ENCODE peak calls at places on chromosomes 11 and 22, in ten cellular contexts. I is fibroblast of pulmonary artery, D is ovary, B is NCI-H1436 treated with DMSO at 0.1 percent for 48 hours, Y is non-pigmented ciliary epithelial cell, A is A172, Q is upper lobe of right lung, S is GM12878, O is NCI-H2081, V is GM20000. C is an unnamed sample.

GRCh38 chr11:114077482-114078305 is 18.2 kb downstream of the ZBTB16 start:
- DNase-seq in I (no peak), D (no peak), B (no peak), Y (no peak), A (no peak), Q (no peak), S (no peak), O (no peak), V (no peak), C (peak)

GRCh38 chr11:30876656-30877371 is 290.7 kb upstream of the MPPED2 start:
- DNase-seq in I (peak), D (no peak), B (no peak), Y (no peak), A (no peak), Q (no peak), S (no peak), O (peak), V (no peak), C (no peak)

GRCh38 chr11:62444835-62445234 is 26.0 kb downstream of the SCGB1A1 start:
- DNase-seq in I (no peak), D (no peak), B (no peak), Y (no peak), A (no peak), Q (no peak), S (no peak), O (no peak), V (no peak), C (peak)

GRCh38 chr11:19187101-19187500 is 14.7 kb downstream of the CSRP3 start:
- DNase-seq in I (peak), D (no peak), B (no peak), Y (no peak), A (peak), Q (no peak), S (no peak), O (no peak), V (no peak), C (no peak)

GRCh38 chr11:64128255-64129006 is 37.5 kb downstream of the MACROD1 start:
- DNase-seq in I (no peak), D (no peak), B (no peak), Y (no peak), A (no peak), Q (no peak), S (no peak), O (no peak), V (no peak), C (no peak)

GRCh38 chr11:134150195-134150903 is 73.4 kb downstream of the NCAPD3 start:
- DNase-seq in I (no peak), D (no peak), B (no peak), Y (no peak), A (no peak), Q (no peak), S (no peak), O (no peak), V (no peak), C (peak)

GRCh38 chr11:119426142-119426541 is 3.2 kb upstream of the THY1 start:
- DNase-seq in I (no peak), D (no peak), B (no peak), Y (no peak), A (no peak), Q (no peak), S (no peak), O (no peak), V (no peak), C (no peak)

GRCh38 chr11:44466531-44467179 is 98.8 kb upstream of the CD82 start:
- DNase-seq in I (no peak), D (no peak), B (no peak), Y (no peak), A (no peak), Q (no peak), S (no peak), O (no peak), V (no peak), C (no peak)

GRCh38 chr22:27666272-27666997 is 135.1 kb downstream of the MN1 start:
- DNase-seq in I (no peak), D (no peak), B (no peak), Y (no peak), A (peak), Q (no peak), S (no peak), O (no peak), V (no peak), C (no peak)

GRCh38 chr11:119297938-119298337 is 19.0 kb downstream of the MCAM start:
- DNase-seq in I (no peak), D (no peak), B (no peak), Y (no peak), A (no peak), Q (no peak), S (no peak), O (no peak), V (no peak), C (no peak)

GRCh38 chr11:123249354-123249753 is 54.3 kb upstream of the CLMP start:
- DNase-seq in I (no peak), D (no peak), B (no peak), Y (no peak), A (peak), Q (no peak), S (no peak), O (no peak), V (no peak), C (no peak)

GRCh38 chr11:133964946-133965632 is 8.3 kb upstream of the IGSF9B start:
- DNase-seq in I (peak), D (no peak), B (no peak), Y (no peak), A (peak), Q (no peak), S (no peak), O (no peak), V (no peak), C (peak)

GRCh38 chr11:73277467-73277866 is 5.3 kb downstream of the P2RY6 start:
- DNase-seq in I (no peak), D (no peak), B (no peak), Y (no peak), A (no peak), Q (no peak), S (no peak), O (no peak), V (no peak), C (no peak)

GRCh38 chr11:100774132-100774531 is 87.0 kb downstream of the ARHGAP42 start:
- DNase-seq in I (no peak), D (no peak), B (no peak), Y (no peak), A (no peak), Q (no peak), S (no peak), O (no peak), V (no peak), C (no peak)

GRCh38 chr11:62062223-62062861 is 61.5 kb upstream of the INCENP start:
- DNase-seq in I (no peak), D (no peak), B (no peak), Y (no peak), A (no peak), Q (peak), S (no peak), O (no peak), V (no peak), C (peak)

GRCh38 chr22:29473001-29473400 is 7.0 kb upstream of the NEFH start:
- DNase-seq in I (no peak), D (no peak), B (no peak), Y (no peak), A (no peak), Q (no peak), S (no peak), O (no peak), V (no peak), C (no peak)

GRCh38 chr22:21451545-21452520 is 15.4 kb upstream of the TMEM191C start:
- DNase-seq in I (no peak), D (no peak), B (no peak), Y (no peak), A (no peak), Q (peak), S (no peak), O (no peak), V (no peak), C (peak)

GRCh38 chr22:35202376-35202775 is 54.9 kb upstream of the HMGXB4 start:
- DNase-seq in I (no peak), D (no peak), B (no peak), Y (no peak), A (no peak), Q (no peak), S (no peak), O (no peak), V (no peak), C (no peak)

GRCh38 chr22:48045369-48045768 is 1282.9 kb downstream of the TBC1D22A start:
- DNase-seq in I (no peak), D (no peak), B (no peak), Y (no peak), A (no peak), Q (no peak), S (peak), O (no peak), V (peak), C (no peak)

GRCh38 chr22:20591660-20592310 is 84.4 kb downstream of the MED15 start:
- DNase-seq in I (no peak), D (no peak), B (no peak), Y (peak), A (no peak), Q (peak), S (no peak), O (no peak), V (no peak), C (no peak)

GRCh38 chr11:70483077-70483861 is 84.9 kb downstream of the CTTN start:
- DNase-seq in I (peak), D (no peak), B (no peak), Y (no peak), A (peak), Q (peak), S (no peak), O (peak), V (peak), C (no peak)

GRCh38 chr11:78742430-78742829 is 167.8 kb upstream of the NARS2 start:
- DNase-seq in I (no peak), D (no peak), B (peak), Y (no peak), A (no peak), Q (peak), S (no peak), O (peak), V (no peak), C (no peak)

C was measured in sigmoid colon.